ENCODE peak calls at places on chromosome 2, in seven cellular contexts. Z, L, O, D, X, B and M are unnamed samples.
A peak's percentile ranks its signal among the peaks of the same experiment; 100 is the strongest.

GRCh38 chr2:26058390-26058789 is 24.5 kb downstream of the RAB10 start:
- DNase-seq in Z (no peak), L (no peak), O (no peak), D (no peak), X (no peak), B (no peak), M (no peak)

GRCh38 chr2:70463581-70463980 is 90.0 kb downstream of the TGFA start:
- DNase-seq in Z (no peak), L (no peak), O (no peak), D (no peak), X (no peak), B (no peak), M (no peak)

GRCh38 chr2:232438951-232439757 is 16.8 kb upstream of the ALPI start:
- DNase-seq in Z (no peak), L (no peak), O (no peak), D (no peak), X (peak; percentile 65), B (no peak), M (no peak)

GRCh38 chr2:227447606-227448005 is 24.4 kb upstream of the AGFG1 start:
- DNase-seq in Z (no peak), L (no peak), O (no peak), D (peak; percentile 82), X (no peak), B (no peak), M (no peak)

GRCh38 chr2:186919272-186919671 is 70.3 kb upstream of the ZSWIM2 start:
- DNase-seq in Z (no peak), L (no peak), O (no peak), D (peak; percentile 83), X (no peak), B (no peak), M (no peak)

GRCh38 chr2:240237609-240238151 is 97.2 kb upstream of the OTOS start:
- DNase-seq in Z (no peak), L (no peak), O (no peak), D (peak; percentile 83), X (peak; percentile 80), B (no peak), M (peak; percentile 52)

GRCh38 chr2:96642564-96643350 is at the start of gene FER1L5:
- DNase-seq in Z (no peak), L (peak; percentile 67), O (no peak), D (peak; percentile 57), X (no peak), B (peak; percentile 37), M (no peak)

GRCh38 chr2:150485114-150485870 is 2.2 kb downstream of the RND3 start:
- DNase-seq in Z (no peak), L (peak; percentile 62), O (no peak), D (peak; percentile 84), X (peak; percentile 94), B (peak; percentile 53), M (peak; percentile 92)

GRCh38 chr2:219230201-219230540 is 565 bp downstream of the ANKZF1 start:
- DNase-seq in Z (peak; percentile 39), L (no peak), O (no peak), D (peak; percentile 79), X (no peak), B (no peak), M (peak; percentile 80)

GRCh38 chr2:227411320-227411989 is 23.7 kb upstream of the SCYGR1 start:
- DNase-seq in Z (no peak), L (no peak), O (no peak), D (peak; percentile 73), X (no peak), B (no peak), M (no peak)

GRCh38 chr2:46857871-46858696 is 57.5 kb downstream of the MCFD2 start:
- DNase-seq in Z (no peak), L (no peak), O (no peak), D (peak; percentile 84), X (no peak), B (no peak), M (peak; percentile 25)

GRCh38 chr2:57497489-57498096 is 549.0 kb upstream of the VRK2 start:
- DNase-seq in Z (no peak), L (peak; percentile 30), O (no peak), D (peak; percentile 81), X (no peak), B (peak; percentile 25), M (no peak)

GRCh38 chr2:67641709-67642397 is 244.7 kb downstream of the ETAA1 start:
- DNase-seq in Z (no peak), L (no peak), O (no peak), D (no peak), X (no peak), B (peak; percentile 33), M (no peak)

GRCh38 chr2:166831930-166832329 is 56.4 kb upstream of the XIRP2 start:
- DNase-seq in Z (no peak), L (no peak), O (no peak), D (no peak), X (no peak), B (no peak), M (no peak)

GRCh38 chr2:48414980-48415764 is 114.8 kb upstream of the STON1 start:
- DNase-seq in Z (no peak), L (no peak), O (no peak), D (peak; percentile 54), X (no peak), B (no peak), M (no peak)

GRCh38 chr2:28325567-28326468 is 66.8 kb upstream of the FOSL2 start:
- DNase-seq in Z (no peak), L (no peak), O (no peak), D (no peak), X (no peak), B (no peak), M (peak; percentile 53)

GRCh38 chr2:4190548-4190947 is 487.2 kb downstream of the DCDC2C start:
- DNase-seq in Z (no peak), L (no peak), O (no peak), D (no peak), X (no peak), B (no peak), M (no peak)
- H3K4me1 ChIP-seq in Z (no peaks in the 10 kb centered on the region), L (no peaks in the 10 kb centered on the region), O (no peaks in the 10 kb centered on the region), D (no peaks in the 10 kb centered on the region), X (no peaks in the 10 kb centered on the region), B (no peaks in the 10 kb centered on the region), M (no peaks in the 10 kb centered on the region)

GRCh38 chr2:1611886-1612285 is 132.4 kb downstream of the PXDN start:
- DNase-seq in Z (no peak), L (no peak), O (no peak), D (no peak), X (no peak), B (no peak), M (no peak)
- H3K4me1 ChIP-seq in Z (no peaks in the 10 kb centered on the region), L (peaks cover 4% of the 10 kb centered on the region), O (no peaks in the 10 kb centered on the region), D (peaks cover 14% of the 10 kb centered on the region), X (no peaks in the 10 kb centered on the region), B (no peaks in the 10 kb centered on the region), M (no peaks in the 10 kb centered on the region)

GRCh38 chr2:221554769-221555510 is 17.2 kb downstream of the EPHA4 start:
- DNase-seq in Z (no peak), L (peak; percentile 44), O (no peak), D (peak; percentile 77), X (no peak), B (no peak), M (no peak)
- H3K4me1 ChIP-seq in Z (no peaks in the 10 kb centered on the region), L (peaks cover 45% of the 10 kb centered on the region), O (peaks cover 7% of the 10 kb centered on the region), D (peaks cover 22% of the 10 kb centered on the region), X (no peaks in the 10 kb centered on the region), B (no peaks in the 10 kb centered on the region), M (peaks cover 28% of the 10 kb centered on the region)

GRCh38 chr2:195563857-195564512 is 93.0 kb upstream of the SLC39A10 start:
- DNase-seq in Z (no peak), L (no peak), O (no peak), D (peak; percentile 92), X (no peak), B (no peak), M (no peak)

GRCh38 chr2:195561205-195562032 is 95.6 kb upstream of the SLC39A10 start:
- DNase-seq in Z (no peak), L (no peak), O (no peak), D (peak; percentile 94), X (no peak), B (no peak), M (no peak)

GRCh38 chr2:195560209-195560907 is 96.7 kb upstream of the SLC39A10 start:
- DNase-seq in Z (no peak), L (no peak), O (no peak), D (no peak), X (no peak), B (no peak), M (no peak)

GRCh38 chr2:195566201-195566600 is 90.8 kb upstream of the SLC39A10 start:
- DNase-seq in Z (no peak), L (no peak), O (no peak), D (no peak), X (no peak), B (no peak), M (no peak)

DNA sequence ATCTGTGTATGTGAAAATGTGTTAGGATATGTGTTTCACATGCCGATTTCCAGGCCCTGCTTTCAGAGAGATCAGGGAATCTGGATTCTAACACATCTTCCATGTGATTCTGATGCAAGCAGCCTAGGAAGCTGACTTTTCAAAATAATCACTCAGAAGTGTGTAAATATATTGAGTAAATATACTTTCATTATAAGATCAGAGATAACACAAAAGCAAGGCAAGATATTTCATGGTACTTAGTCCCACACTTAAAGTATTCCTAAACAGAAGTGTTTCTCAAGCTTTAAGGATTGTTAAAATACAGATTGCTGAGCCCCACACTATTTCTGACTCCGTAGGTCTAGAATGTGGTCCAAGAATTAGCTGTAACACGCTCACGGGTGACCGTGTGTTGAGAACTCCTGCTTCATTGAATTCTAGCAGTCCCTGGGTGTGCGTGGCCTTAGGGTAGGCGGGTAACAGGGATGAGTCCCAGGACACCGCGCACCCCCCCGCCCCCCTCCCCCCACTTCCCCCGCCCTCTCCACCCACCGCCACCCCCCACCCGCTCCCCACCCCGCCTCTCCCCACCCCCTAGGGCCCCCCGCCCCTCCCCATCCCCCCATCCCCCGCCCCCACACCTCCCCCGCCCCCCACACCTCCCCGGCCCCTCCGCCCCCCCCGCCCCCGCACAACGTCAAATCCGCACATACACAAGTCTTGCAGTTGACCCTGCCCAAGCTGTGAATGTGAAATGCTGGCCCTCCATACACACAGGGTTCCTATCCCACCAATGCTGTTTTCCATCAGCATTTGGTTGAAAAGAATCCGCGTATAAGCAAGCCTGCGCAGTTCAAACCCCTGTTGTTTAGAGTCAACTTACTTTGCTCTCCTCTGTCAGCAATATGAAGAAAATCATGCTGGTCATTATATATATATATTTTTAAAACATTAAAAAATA is 94.1 kb upstream of the SLC39A10 start:
- DNase-seq in Z (no peak), L (no peak), O (no peak), D (peak; percentile 40), X (no peak), B (no peak), M (no peak)
- H3K4me1 ChIP-seq in Z (peaks cover 61% of the 10 kb centered on the region), L (no peaks in the 10 kb centered on the region), O (peaks cover 57% of the 10 kb centered on the region), D (peaks cover 67% of the 10 kb centered on the region), X (no peaks in the 10 kb centered on the region), B (no peaks in the 10 kb centered on the region), M (no peaks in the 10 kb centered on the region)

GRCh38 chr2:9771101-9771449 is 72.2 kb upstream of the TAF1B start:
- DNase-seq in Z (no peak), L (no peak), O (no peak), D (no peak), X (no peak), B (no peak), M (no peak)
- H3K4me1 ChIP-seq in Z (peaks cover 15% of the 10 kb centered on the region), L (peaks cover 49% of the 10 kb centered on the region), O (no peaks in the 10 kb centered on the region), D (peaks cover 20% of the 10 kb centered on the region), X (no peaks in the 10 kb centered on the region), B (no peaks in the 10 kb centered on the region), M (peaks cover 17% of the 10 kb centered on the region)

DNA sequence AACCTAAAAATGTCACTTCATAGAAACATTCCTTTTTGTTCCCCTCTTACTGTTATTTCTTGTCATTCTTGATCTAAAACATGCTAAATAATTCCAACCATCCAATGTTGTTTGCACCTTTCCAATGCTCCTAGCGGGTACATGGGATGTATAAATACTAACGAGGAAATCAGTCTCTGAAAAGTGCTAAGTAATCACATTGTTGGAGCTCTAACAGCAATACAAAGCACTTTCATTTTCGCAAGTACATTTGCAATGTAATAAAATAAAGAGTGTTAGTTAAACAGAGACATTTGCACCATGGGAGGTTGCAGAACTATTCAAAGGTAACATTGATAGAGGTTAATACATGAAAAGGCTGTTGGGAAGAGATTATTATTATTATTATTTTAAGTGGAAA is 286.2 kb upstream of the ACVR2A start:
- DNase-seq in Z (no peak), L (no peak), O (no peak), D (no peak), X (no peak), B (no peak), M (no peak)
- H3K4me1 ChIP-seq in Z (no peaks in the 10 kb centered on the region), L (peaks cover 21% of the 10 kb centered on the region), O (no peaks in the 10 kb centered on the region), D (peaks cover 8% of the 10 kb centered on the region), X (no peaks in the 10 kb centered on the region), B (no peaks in the 10 kb centered on the region), M (no peaks in the 10 kb centered on the region)